ENCODE peak calls at places on chromosomes 7 and 10, in five cellular contexts. K is IMR-90, A is ovary, S is endodermal cell, D is A673. Q is an unnamed sample. For H3K4me1, the result is how much of the 10 kb centered on the place peaks cover.

GRCh38 chr7:30168800-30169584 is 34.2 kb downstream of the MTURN start:
- DNase-seq in K (peak), A (no peak), S (peak), D (no peak), Q (no peak)

GRCh38 chr7:124918662-124919061 is 11.0 kb downstream of the POT1 start:
- DNase-seq in K (peak), A (no peak), S (no peak), D (no peak), Q (no peak)

GRCh38 chr10:113045155-113046055 is 95.4 kb downstream of the TCF7L2 start:
- DNase-seq in K (peak), A (no peak), S (no peak), D (no peak), Q (no peak)

GRCh38 chr10:110311357-110311949 is 6.7 kb upstream of the SMNDC1 start:
- DNase-seq in K (peak), A (peak), S (peak), D (peak), Q (no peak)

GRCh38 chr7:45082831-45083331 is 5.9 kb downstream of the NACAD start:
- DNase-seq in K (no peak), A (peak), S (no peak), D (no peak), Q (no peak)

GRCh38 chr7:114405427-114405826 is 9.2 kb upstream of the FOXP2 start:
- DNase-seq in K (no peak), A (no peak), S (no peak), D (peak), Q (no peak)

GRCh38 chr7:113159746-113160339 is 41.5 kb upstream of the SMIM30 start:
- DNase-seq in K (peak), A (no peak), S (peak), D (peak), Q (no peak)

GRCh38 chr10:29804025-29804852 is 169.5 kb upstream of the SVIL start:
- DNase-seq in K (peak), A (no peak), S (no peak), D (peak), Q (no peak)

GRCh38 chr10:43867667-43868361 is 219.1 kb upstream of the ZNF32 start:
- DNase-seq in K (peak), A (no peak), S (peak), D (no peak), Q (no peak)

GRCh38 chr10:130425881-130426435 is 289.8 kb downstream of the GLRX3 start:
- DNase-seq in K (no peak), A (no peak), S (peak), D (no peak), Q (no peak)

GRCh38 chr7:21352540-21353387 is 75.1 kb upstream of the SP4 start:
- DNase-seq in K (no peak), A (no peak), S (no peak), D (no peak), Q (no peak)

GRCh38 chr10:69839696-69840345 is 38.1 kb downstream of the COL13A1 start:
- DNase-seq in K (peak), A (no peak), S (no peak), D (no peak), Q (no peak)

GRCh38 chr7:155618708-155619633 is 25.5 kb upstream of the RBM33 start:
- DNase-seq in K (peak), A (no peak), S (peak), D (no peak), Q (peak)

GRCh38 chr7:139745330-139746143 is 32.3 kb downstream of the HIPK2 start:
- DNase-seq in K (no peak), A (no peak), S (no peak), D (peak), Q (no peak)

GRCh38 chr7:136998495-136998894 is 130.0 kb downstream of the CHRM2 start:
- DNase-seq in K (peak), A (no peak), S (no peak), D (no peak), Q (no peak)

GRCh38 chr7:5692845-5693278 is 88.6 kb downstream of the RNF216 start:
- DNase-seq in K (peak), A (no peak), S (no peak), D (no peak), Q (no peak)

GRCh38 chr7:34672430-34672829 is 14.4 kb downstream of the NPSR1 start:
- DNase-seq in K (peak), A (no peak), S (no peak), D (no peak), Q (no peak)

GRCh38 chr7:16114633-16115032 is 306.7 kb downstream of the CRPPA start:
- DNase-seq in K (peak), A (no peak), S (no peak), D (peak), Q (no peak)

GRCh38 chr7:102317231-102318059 is 30.8 kb downstream of the SH2B2 start:
- DNase-seq in K (no peak), A (no peak), S (peak), D (no peak), Q (peak)

GRCh38 chr7:5584091-5584490 is 160.5 kb upstream of the TNRC18 start:
- DNase-seq in K (no peak), A (no peak), S (no peak), D (no peak), Q (no peak)

GRCh38 chr7:151452141-151452571 is 12.2 kb upstream of the CRYGN start:
- DNase-seq in K (no peak), A (peak), S (no peak), D (no peak), Q (peak)

GRCh38 chr10:132630666-132631347 is 93.2 kb downstream of the INPP5A start:
- DNase-seq in K (no peak), A (peak), S (no peak), D (no peak), Q (peak)

GRCh38 chr7:28447071-28447470 is 34.8 kb downstream of the CREB5 start:
- DNase-seq in K (peak), A (no peak), S (no peak), D (no peak), Q (no peak)

GRCh38 chr7:112140600-112140999 is 65.6 kb downstream of the DOCK4 start:
- DNase-seq in K (no peak), A (no peak), S (no peak), D (peak), Q (no peak)

GRCh38 chr10:132570265-132570664 is 32.7 kb downstream of the INPP5A start:
- DNase-seq in K (no peak), A (no peak), S (peak), D (no peak), Q (no peak)

GRCh38 chr7:94509264-94509878 is at the start of gene CASD1:
- DNase-seq in K (peak), A (peak), S (peak), D (no peak), Q (no peak)

DNA sequence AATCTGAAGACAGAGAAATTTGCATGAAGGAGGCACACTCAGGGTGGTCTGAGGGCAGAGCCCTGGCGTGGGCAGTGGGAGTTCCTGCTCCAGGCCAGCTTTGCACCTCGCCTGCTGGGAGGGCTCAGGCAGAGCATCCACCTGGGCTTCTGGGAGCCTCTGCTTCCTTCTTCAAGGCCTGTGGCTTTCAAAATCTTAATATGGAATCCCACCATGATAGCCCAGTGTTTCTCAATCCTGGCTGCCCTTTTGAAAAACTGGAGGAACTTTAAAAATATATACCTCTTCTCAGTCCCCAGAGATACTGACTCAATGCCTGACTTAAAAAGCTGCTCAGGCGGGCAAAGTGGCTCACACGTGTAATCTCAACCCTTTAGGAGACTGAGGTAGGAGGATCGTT is 36.7 kb upstream of the PSAP start:
- DNase-seq in K (no peak), A (no peak), S (no peak), D (no peak), Q (no peak)
- H3K4me1 ChIP-seq in K (under half), A (under half), S (under half), D (under half), Q (half or more)

GRCh38 chr7:116591202-116592040 is 66.6 kb downstream of the CAV1 start:
- DNase-seq in K (peak), A (no peak), S (no peak), D (peak), Q (no peak)
- TF ChIP-seq CTCF in K (peak), A (no peak), S (peak), D (peak), Q (peak)

GRCh38 chr10:59706851-59707797 is 2.5 kb downstream of the SLC16A9 start:
- DNase-seq in K (no peak), A (no peak), S (no peak), D (no peak), Q (no peak)

GRCh38 chr10:59708816-59709471 is 706 bp downstream of the SLC16A9 start:
- DNase-seq in K (no peak), A (peak), S (peak), D (no peak), Q (peak)

GRCh38 chr10:59713196-59713821 is 3.7 kb upstream of the SLC16A9 start:
- DNase-seq in K (no peak), A (no peak), S (no peak), D (no peak), Q (no peak)

GRCh38 chr10:59711871-59712491 is 2.3 kb upstream of the SLC16A9 start:
- DNase-seq in K (no peak), A (no peak), S (no peak), D (no peak), Q (no peak)

DNA sequence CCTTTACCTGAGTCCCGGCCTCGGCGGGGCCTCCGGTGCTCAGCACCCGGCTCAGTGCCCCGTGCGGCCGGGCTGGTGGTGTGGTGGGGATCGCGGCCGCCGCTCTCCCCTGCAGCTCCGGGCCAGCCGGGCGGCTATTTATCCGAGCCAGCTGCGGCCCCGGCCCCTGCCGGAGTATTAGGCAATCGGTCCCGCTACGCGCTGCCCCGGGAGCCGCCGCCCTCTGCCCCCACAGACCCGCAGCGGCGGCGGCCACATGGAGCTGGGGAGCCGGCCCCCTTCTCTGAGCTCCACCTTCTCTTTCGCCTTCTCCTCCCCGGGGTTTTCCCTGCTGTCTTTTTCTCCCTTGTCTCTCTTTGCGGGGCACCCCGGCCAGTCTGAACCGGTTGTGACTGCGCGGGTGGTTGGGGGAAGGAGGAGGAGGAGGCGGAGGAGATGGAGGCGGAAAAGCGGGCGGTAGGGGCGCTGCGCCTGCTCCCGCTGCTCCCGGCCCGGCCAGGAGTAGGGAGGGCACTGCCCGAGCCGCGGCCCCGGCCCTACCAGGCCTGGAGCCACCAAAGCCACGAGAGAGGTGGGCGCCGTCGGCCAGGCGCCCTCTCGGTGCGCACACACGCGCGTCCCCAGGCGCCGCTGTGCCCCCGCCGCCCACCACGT is at the start of gene SLC16A9:
- DNase-seq in K (peak), A (peak), S (peak), D (peak), Q (peak)
- H3K4me3 ChIP-seq in K (peak), A (peak), S (peak), D (peak), Q (peak)

GRCh38 chr10:101845903-101846302 is 2.3 kb upstream of the KCNIP2 start:
- DNase-seq in K (no peak), A (no peak), S (no peak), D (no peak), Q (no peak)
- H3K4me1 ChIP-seq in K (under half), A (under half), S (under half), D (under half), Q (half or more)

GRCh38 chr7:144653449-144653848 is 182.4 kb downstream of the TPK1 start:
- DNase-seq in K (no peak), A (no peak), S (no peak), D (no peak), Q (no peak)

GRCh38 chr7:144659211-144659610 is 176.6 kb downstream of the TPK1 start:
- DNase-seq in K (no peak), A (no peak), S (no peak), D (no peak), Q (no peak)

DNA sequence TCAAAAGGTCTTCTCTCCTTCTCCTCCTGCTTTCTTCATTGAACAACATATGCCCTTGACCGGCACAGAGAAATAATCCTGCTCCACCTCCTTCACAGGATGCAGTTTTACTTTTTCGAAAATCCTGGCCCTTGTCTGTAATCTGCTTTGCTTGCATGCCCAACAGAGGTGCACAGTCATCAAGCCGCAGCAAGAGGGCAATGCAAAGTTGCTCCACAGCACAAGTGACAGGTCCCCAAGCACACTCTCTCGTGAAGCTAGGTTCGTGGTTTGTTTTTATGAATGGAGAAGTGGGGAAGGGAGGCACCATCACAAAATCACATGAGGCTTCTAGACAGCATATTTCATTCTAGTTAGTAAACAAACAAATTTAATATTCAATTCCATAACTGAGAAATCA is 178.9 kb downstream of the TPK1 start:
- DNase-seq in K (no peak), A (no peak), S (peak), D (peak), Q (no peak)
- TF ChIP-seq CTCF in K (no peak), A (no peak), S (peak), D (no peak), Q (no peak)

GRCh38 chr10:99984201-99984600 is 25.5 kb downstream of the DNMBP start:
- DNase-seq in K (peak), A (no peak), S (no peak), D (peak), Q (no peak)
- H3K4me3 ChIP-seq in K (no peak), A (no peak), S (no peak), D (peak), Q (no peak)

Q was measured in spleen.